ENCODE peak calls at places on chromosome 22, in eight cellular contexts. R is cardiac fibroblast, E is AG10803, H is colonic mucosa, W is RWPE1, C is HL-60, T is left lung, K is neural crest cell. Z is an unnamed sample.

GRCh38 chr22:40479887-40480538 is 109.6 kb downstream of the SGSM3 start:
- DNase-seq in R (peak), E (peak), H (no peak), W (no peak), C (peak), T (no peak), K (no peak), Z (no peak)

GRCh38 chr22:29105468-29105867 is 32.6 kb downstream of the KREMEN1 start:
- DNase-seq in R (peak), E (no peak), H (no peak), W (no peak), C (no peak), T (no peak), K (no peak), Z (no peak)

GRCh38 chr22:48173061-48173849 is 1410.8 kb downstream of the TBC1D22A start:
- DNase-seq in R (no peak), E (no peak), H (no peak), W (no peak), C (no peak), T (no peak), K (no peak), Z (no peak)

GRCh38 chr22:50621491-50621880 is 6.5 kb downstream of the ARSA start:
- DNase-seq in R (no peak), E (no peak), H (no peak), W (no peak), C (peak), T (no peak), K (no peak), Z (no peak)

GRCh38 chr22:32457031-32457430 is 7.2 kb downstream of the BPIFC start:
- DNase-seq in R (no peak), E (no peak), H (no peak), W (no peak), C (no peak), T (no peak), K (no peak), Z (no peak)

GRCh38 chr22:11627436-11627797 is 3900.6 kb upstream of the OR11H1 start:
- DNase-seq in R (no peak), E (peak), H (no peak), W (no peak), C (no peak), T (no peak), K (no peak), Z (no peak)

GRCh38 chr22:36541831-36542391 is 12.9 kb upstream of the EIF3D start:
- DNase-seq in R (peak), E (peak), H (no peak), W (peak), C (no peak), T (no peak), K (no peak), Z (peak)

GRCh38 chr22:42799462-42800405 is 57.3 kb downstream of the ARFGAP3 start:
- DNase-seq in R (peak), E (no peak), H (no peak), W (no peak), C (no peak), T (no peak), K (no peak), Z (no peak)

GRCh38 chr22:35838849-35839646 is 121.4 kb downstream of the APOL5 start:
- DNase-seq in R (peak), E (peak), H (peak), W (peak), C (no peak), T (peak), K (peak), Z (peak)

GRCh38 chr22:17891427-17892167 is 117.3 kb upstream of the BID start:
- DNase-seq in R (no peak), E (no peak), H (peak), W (no peak), C (no peak), T (no peak), K (no peak), Z (no peak)

GRCh38 chr22:25404923-25405853 is 159.3 kb upstream of the GRK3 start:
- DNase-seq in R (peak), E (peak), H (peak), W (peak), C (peak), T (peak), K (no peak), Z (no peak)

GRCh38 chr22:29762263-29762662 is 4.5 kb downstream of the ZMAT5 start:
- DNase-seq in R (no peak), E (no peak), H (no peak), W (no peak), C (no peak), T (no peak), K (no peak), Z (peak)

GRCh38 chr22:24706050-24706449 is 68.5 kb downstream of the PIWIL3 start:
- DNase-seq in R (no peak), E (no peak), H (no peak), W (no peak), C (no peak), T (no peak), K (no peak), Z (no peak)

GRCh38 chr22:49959782-49960158 is 802 bp upstream of the PIM3 start:
- DNase-seq in R (peak), E (peak), H (peak), W (peak), C (no peak), T (peak), K (no peak), Z (peak)

GRCh38 chr22:16824718-16825687 is at the start of gene XKR3:
- DNase-seq in R (peak), E (peak), H (no peak), W (peak), C (peak), T (no peak), K (no peak), Z (no peak)

GRCh38 chr22:45597460-45598192 is 74.0 kb upstream of the ATXN10 start:
- DNase-seq in R (no peak), E (no peak), H (no peak), W (no peak), C (peak), T (no peak), K (no peak), Z (peak)

GRCh38 chr22:31344369-31345330 is 1.5 kb downstream of the PATZ1 start:
- DNase-seq in R (peak), E (peak), H (peak), W (no peak), C (peak), T (no peak), K (no peak), Z (no peak)

GRCh38 chr22:19524170-19525115 is at the start of gene CLDN5:
- DNase-seq in R (peak), E (no peak), H (no peak), W (no peak), C (no peak), T (no peak), K (no peak), Z (no peak)

GRCh38 chr22:42685941-42686666 is 34.6 kb downstream of the A4GALT start:
- DNase-seq in R (no peak), E (no peak), H (peak), W (peak), C (no peak), T (no peak), K (no peak), Z (no peak)

GRCh38 chr22:23035557-23036277 is 34.6 kb upstream of the GNAZ start:
- DNase-seq in R (no peak), E (no peak), H (no peak), W (no peak), C (no peak), T (no peak), K (no peak), Z (no peak)

GRCh38 chr22:41596776-41597634 is 7.4 kb upstream of the PMM1 start:
- DNase-seq in R (peak), E (peak), H (peak), W (no peak), C (peak), T (peak), K (peak), Z (no peak)

GRCh38 chr22:17915676-17916075 is 108.7 kb downstream of the MICAL3 start:
- DNase-seq in R (no peak), E (no peak), H (no peak), W (no peak), C (no peak), T (no peak), K (no peak), Z (no peak)

GRCh38 chr22:28989035-28989464 is 72.6 kb downstream of the C22orf31 start:
- DNase-seq in R (no peak), E (no peak), H (no peak), W (no peak), C (no peak), T (no peak), K (no peak), Z (no peak)

GRCh38 chr22:43895986-43896645 is 4.3 kb upstream of the PNPLA5 start:
- DNase-seq in R (no peak), E (no peak), H (no peak), W (no peak), C (no peak), T (no peak), K (no peak), Z (no peak)
- TF ChIP-seq CTCF in R (no peak), E (peak), H (no peak), W (no peak), C (no peak), T (no peak), K (no peak), Z (no peak)

DNA sequence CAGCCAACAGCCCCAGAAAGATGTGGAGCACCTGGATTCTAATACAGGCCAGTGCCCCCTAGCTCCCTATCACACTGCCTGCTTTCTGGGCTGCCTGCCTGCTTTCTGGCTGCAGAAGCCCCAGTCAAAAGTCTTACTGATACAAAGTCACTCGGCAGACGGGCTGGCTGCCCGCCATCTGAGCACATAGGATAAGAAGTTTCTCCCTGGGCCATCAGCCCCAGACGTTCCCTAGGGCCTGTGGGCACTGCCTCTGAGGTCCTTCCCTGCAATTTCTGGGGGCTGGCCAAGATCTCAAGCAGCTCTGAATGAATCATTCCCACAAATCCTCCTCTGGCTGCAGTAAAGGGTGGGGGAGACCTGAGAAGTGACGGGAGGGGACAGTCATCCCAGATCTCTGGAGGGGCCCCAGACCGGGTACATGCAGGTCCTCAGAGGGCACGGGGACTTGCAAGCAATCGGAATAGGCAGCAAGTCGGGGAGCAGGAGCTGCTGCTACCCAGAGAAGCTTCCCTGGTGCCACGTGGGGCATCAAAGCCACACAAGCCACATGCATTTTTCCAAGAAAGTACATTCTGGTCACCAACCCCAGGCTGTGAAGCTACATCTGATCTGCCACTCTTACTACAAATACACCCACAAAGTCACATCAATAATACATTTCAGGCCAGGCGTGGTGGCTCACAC is 4.7 kb downstream of the TPST2 start:
- DNase-seq in R (peak), E (peak), H (no peak), W (peak), C (no peak), T (peak), K (no peak), Z (peak)
- TF ChIP-seq CTCF in R (peak), E (peak), H (no peak), W (no peak), C (no peak), T (no peak), K (no peak), Z (no peak)

GRCh38 chr22:33757443-33758124 is 162.7 kb downstream of the LARGE1 start:
- DNase-seq in R (no peak), E (no peak), H (no peak), W (no peak), C (no peak), T (no peak), K (no peak), Z (no peak)

GRCh38 chr22:33757041-33757440 is 163.2 kb downstream of the LARGE1 start:
- DNase-seq in R (no peak), E (no peak), H (no peak), W (no peak), C (no peak), T (no peak), K (no peak), Z (no peak)

GRCh38 chr22:33758125-33758483 is 162.2 kb downstream of the LARGE1 start:
- DNase-seq in R (no peak), E (no peak), H (no peak), W (no peak), C (no peak), T (no peak), K (no peak), Z (no peak)

GRCh38 chr22:33758961-33759360 is 161.3 kb downstream of the LARGE1 start:
- DNase-seq in R (no peak), E (no peak), H (no peak), W (no peak), C (no peak), T (no peak), K (no peak), Z (no peak)

GRCh38 chr22:33756508-33756949 is 163.7 kb downstream of the LARGE1 start:
- DNase-seq in R (no peak), E (no peak), H (no peak), W (no peak), C (no peak), T (no peak), K (no peak), Z (no peak)
- TF ChIP-seq CTCF in R (no peak), E (peak), H (no peak), W (no peak), C (no peak), T (no peak), K (no peak), Z (no peak)

DNA sequence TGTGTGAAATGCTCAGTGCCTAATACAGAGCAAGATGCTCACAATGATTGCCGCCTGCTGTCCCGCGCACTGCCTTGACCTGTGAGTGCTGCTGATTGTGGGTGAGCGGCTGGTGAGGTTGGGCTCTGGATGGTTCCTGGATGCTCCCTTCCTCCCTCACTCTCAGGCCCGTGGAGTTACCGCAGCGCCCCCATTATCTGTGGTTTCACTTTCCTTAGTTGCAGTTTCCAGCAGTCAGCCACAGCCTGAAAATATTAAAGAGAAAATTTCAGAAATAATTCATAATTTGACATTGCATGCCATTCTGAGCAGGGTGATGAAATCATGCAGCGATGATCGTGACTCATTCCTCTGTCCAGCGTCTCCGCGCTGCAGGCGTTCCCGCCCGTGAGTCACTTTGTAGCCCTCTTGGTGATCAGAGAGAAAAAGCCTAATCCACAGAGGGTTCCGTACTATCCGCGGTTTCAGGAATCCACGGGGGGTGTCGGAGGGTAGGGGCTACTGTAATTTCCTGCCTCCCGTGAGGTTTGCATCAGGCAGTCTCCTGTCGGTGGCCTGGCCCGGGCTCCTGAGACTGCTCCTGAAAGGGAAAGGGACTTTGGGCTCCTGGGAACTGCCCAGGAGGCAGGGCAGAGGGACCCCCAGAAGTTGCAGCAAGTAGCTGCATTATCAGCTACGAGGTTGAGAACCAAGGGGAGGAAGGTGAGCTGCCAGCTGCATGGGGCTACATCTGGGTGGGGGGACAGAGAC is 10.6 kb downstream of the RPL3 start:
- DNase-seq in R (peak), E (peak), H (no peak), W (peak), C (peak), T (peak), K (no peak), Z (peak)
- TF ChIP-seq CTCF in R (no peak), E (peak), H (no peak), W (no peak), C (no peak), T (peak), K (no peak), Z (peak)

GRCh38 chr22:37768273-37768672 is 39.5 kb upstream of the GCAT start:
- DNase-seq in R (no peak), E (no peak), H (no peak), W (no peak), C (no peak), T (no peak), K (no peak), Z (no peak)
- TF ChIP-seq CTCF in R (peak), E (peak), H (no peak), W (no peak), C (no peak), T (no peak), K (peak), Z (peak)

GRCh38 chr22:46681010-46681409 is 57.0 kb downstream of the CERK start:
- DNase-seq in R (no peak), E (no peak), H (no peak), W (no peak), C (no peak), T (no peak), K (no peak), Z (no peak)
- TF ChIP-seq CTCF in R (peak), E (no peak), H (no peak), W (no peak), C (peak), T (peak), K (no peak), Z (peak)